ENCODE peak calls at places on chromosomes 3 and 15, in seven cellular contexts. M, U, C, W, O, D and Z are unnamed samples.

GRCh38 chr3:126287536-126288181 is 69.5 kb downstream of the KLF15 start:
- DNase-seq in D (peak), O (no peak), M (peak), W (peak), C (no peak), U (peak), Z (peak)

GRCh38 chr15:79923068-79923514 is 26.3 kb upstream of the MTHFS start:
- DNase-seq in W (peak), C (peak), M (peak), U (peak), O (peak), D (peak), Z (peak)

GRCh38 chr15:75123395-75123794 is 78.3 kb upstream of the C15orf39 start:
- DNase-seq in W (no peak), O (no peak), M (no peak), U (no peak), D (no peak), C (no peak), Z (no peak)

GRCh38 chr3:182138388-182138787 is 426.7 kb downstream of the SOX2 start:
- DNase-seq in D (no peak), W (no peak), M (no peak), O (no peak), U (no peak), C (no peak), Z (no peak)

GRCh38 chr15:51483985-51484384 is 138.6 kb downstream of the DMXL2 start:
- DNase-seq in O (no peak), C (no peak), W (no peak), M (no peak), U (no peak), D (no peak), Z (no peak)

GRCh38 chr15:82146990-82147461 is 101.2 kb upstream of the MEX3B start:
- DNase-seq in O (no peak), M (no peak), U (no peak), D (no peak), C (no peak), W (no peak), Z (no peak)

GRCh38 chr3:198079771-198080520 is 119.9 kb downstream of the LMLN start:
- DNase-seq in D (no peak), C (peak), O (peak), U (no peak), W (no peak), M (no peak), Z (peak)

GRCh38 chr3:178385280-178385952 is 150.8 kb upstream of the KCNMB2 start:
- DNase-seq in C (peak), M (no peak), D (no peak), W (peak), O (peak), U (no peak), Z (no peak)

GRCh38 chr15:25937796-25938195 is 74.7 kb upstream of the ATP10A start:
- DNase-seq in M (no peak), U (no peak), W (no peak), C (no peak), D (no peak), O (no peak), Z (no peak)

GRCh38 chr3:31695280-31696008 is 162.7 kb downstream of the STT3B start:
- DNase-seq in D (no peak), C (peak), U (no peak), O (peak), M (no peak), W (no peak), Z (peak)

GRCh38 chr15:80317389-80318169 is 65.6 kb upstream of the CTXND1 start:
- DNase-seq in D (no peak), C (no peak), O (no peak), M (peak), W (no peak), U (peak), Z (no peak)

GRCh38 chr3:143551790-143552189 is 296.5 kb downstream of the SLC9A9 start:
- DNase-seq in W (no peak), O (no peak), C (no peak), U (no peak), M (no peak), D (no peak), Z (no peak)

GRCh38 chr15:29403778-29404177 is 134.2 kb upstream of the NSMCE3 start:
- DNase-seq in U (no peak), C (no peak), W (no peak), M (no peak), O (no peak), D (no peak), Z (no peak)

GRCh38 chr3:72628065-72628464 is 220.2 kb downstream of the SHQ1 start:
- DNase-seq in O (no peak), D (no peak), C (no peak), U (no peak), M (no peak), W (no peak), Z (no peak)

GRCh38 chr15:58932791-58933310 is 628 bp downstream of the SLTM start:
- DNase-seq in M (no peak), D (peak), W (no peak), O (no peak), U (no peak), C (no peak), Z (no peak)

GRCh38 chr3:130414457-130414856 is 69.0 kb downstream of the COL6A5 start:
- DNase-seq in D (no peak), M (no peak), W (no peak), O (no peak), U (no peak), C (no peak), Z (no peak)

GRCh38 chr3:137987723-137988122 is 22.2 kb upstream of the CLDN18 start:
- DNase-seq in W (no peak), U (no peak), O (no peak), C (no peak), D (no peak), M (no peak), Z (no peak)

GRCh38 chr15:95845862-95846515 is 484.5 kb upstream of the NR2F2 start:
- DNase-seq in M (peak), O (no peak), D (no peak), C (no peak), W (no peak), U (peak), Z (no peak)

GRCh38 chr3:66449411-66449931 is 51.4 kb downstream of the LRIG1 start:
- DNase-seq in W (no peak), D (no peak), C (no peak), M (peak), O (no peak), U (no peak), Z (no peak)

GRCh38 chr15:88954431-88955277 is 41.5 kb upstream of the MFGE8 start:
- DNase-seq in D (no peak), U (peak), W (no peak), O (no peak), M (peak), C (no peak), Z (no peak)

GRCh38 chr3:168213920-168214319 is 118.2 kb upstream of the GOLIM4 start:
- DNase-seq in C (no peak), D (no peak), U (no peak), W (no peak), M (no peak), O (no peak), Z (no peak)

GRCh38 chr3:127644641-127645040 is 15.7 kb downstream of the PODXL2 start:
- DNase-seq in U (no peak), W (no peak), O (no peak), D (no peak), M (no peak), C (no peak), Z (no peak)

GRCh38 chr15:50233192-50233736 is 32.3 kb downstream of the HDC start:
- DNase-seq in O (no peak), C (no peak), U (no peak), D (no peak), W (no peak), M (no peak), Z (no peak)

GRCh38 chr3:13582366-13583250 is 33.7 kb downstream of the FBLN2 start:
- DNase-seq in M (no peak), D (no peak), W (no peak), O (no peak), U (peak), C (no peak), Z (no peak)

GRCh38 chr15:70788114-70789049 is 25.0 kb upstream of the UACA start:
- DNase-seq in W (no peak), C (no peak), M (no peak), O (no peak), U (no peak), D (no peak), Z (no peak)

GRCh38 chr3:81726735-81727134 is 34.7 kb downstream of the GBE1 start:
- DNase-seq in C (no peak), M (no peak), U (no peak), D (no peak), O (no peak), W (no peak), Z (no peak)

GRCh38 chr15:52102468-52102867 is 10.1 kb downstream of the BCL2L10 start:
- DNase-seq in M (no peak), D (no peak), U (no peak), W (no peak), C (no peak), O (no peak), Z (no peak)

GRCh38 chr15:63025460-63025859 is 17.1 kb upstream of the TPM1 start:
- DNase-seq in W (no peak), C (no peak), O (no peak), M (no peak), U (no peak), D (no peak), Z (no peak)

GRCh38 chr3:39124876-39125836 is 17.7 kb downstream of the TTC21A start:
- DNase-seq in D (peak), U (no peak), C (no peak), O (no peak), M (no peak), W (no peak), Z (peak)

GRCh38 chr15:35166730-35167359 is 81.8 kb upstream of the NANOGP8 start:
- DNase-seq in M (no peak), U (no peak), C (no peak), W (no peak), O (no peak), D (no peak), Z (no peak)

GRCh38 chr15:67253517-67254237 is 784 bp downstream of the AAGAB start:
- DNase-seq in U (no peak), C (no peak), D (no peak), O (no peak), W (no peak), M (no peak), Z (no peak)

GRCh38 chr3:171258316-171258715 is 201.9 kb downstream of the TNIK start:
- DNase-seq in C (no peak), W (no peak), U (no peak), D (no peak), M (no peak), O (no peak), Z (no peak)

GRCh38 chr3:78580691-78581090 is 1187.1 kb downstream of the ROBO1 start:
- DNase-seq in C (no peak), O (no peak), M (no peak), U (no peak), D (no peak), W (no peak), Z (no peak)

GRCh38 chr3:42014443-42014945 is 52.6 kb upstream of the ULK4 start:
- DNase-seq in M (no peak), D (no peak), O (peak), C (no peak), U (no peak), W (no peak), Z (peak)

GRCh38 chr3:69182588-69183299 is 60.3 kb upstream of the LMOD3 start:
- DNase-seq in M (no peak), D (no peak), W (no peak), U (no peak), C (no peak), O (no peak), Z (no peak)

GRCh38 chr15:70435369-70435768 is 328.0 kb downstream of the UACA start:
- DNase-seq in O (no peak), U (no peak), W (no peak), C (no peak), M (no peak), D (no peak), Z (peak)

GRCh38 chr3:89447244-89447643 is 339.8 kb downstream of the EPHA3 start:
- DNase-seq in U (no peak), W (no peak), M (no peak), O (no peak), D (no peak), C (no peak), Z (no peak)

GRCh38 chr3:52355526-52355925 is 39.4 kb downstream of the DNAH1 start:
- DNase-seq in D (no peak), U (peak), W (no peak), M (no peak), O (no peak), C (no peak), Z (no peak)